ENCODE peak calls at places on chromosomes 4 and X, in four cellular contexts. A is mesenchymal stem cell, I is H1, X is trophoblast cell. Q is an unnamed sample.
A peak's percentile ranks its signal among the peaks of the same experiment; 100 is the strongest.

GRCh38 chr4:76993787-76994641 is 44.5 kb downstream of the SEPTIN11 start:
- DNase-seq in A (no peak), I (no peak), X (no peak), Q (no peak)

GRCh38 chr4:20248155-20248558 is 3.5 kb upstream of the SLIT2 start:
- DNase-seq in A (peak; percentile 62), I (no peak), X (peak; percentile 46), Q (peak; percentile 60)

GRCh38 chr4:173399016-173399415 is at the start of gene SCRG1:
- DNase-seq in A (peak; percentile 6), I (no peak), X (no peak), Q (peak; percentile 30)

GRCh38 chr4:170529760-170530440 is 440.1 kb upstream of the AADAT start:
- DNase-seq in A (no peak), I (no peak), X (no peak), Q (no peak)

GRCh38 chr4:148052448-148052847 is 320.6 kb downstream of the ARHGAP10 start:
- DNase-seq in A (peak; percentile 43), I (no peak), X (no peak), Q (peak; percentile 61)

GRCh38 chrX:153973127-153974002 is 811 bp downstream of the TMEM187 start:
- DNase-seq in A (no peak), I (no peak), X (no peak), Q (no peak)

GRCh38 chr4:74624351-74625151 is 169.8 kb downstream of the BTC start:
- DNase-seq in A (peak; percentile 97), I (no peak), X (peak; percentile 19), Q (peak; percentile 18)

GRCh38 chr4:24686866-24687672 is 102.7 kb upstream of the DHX15 start:
- DNase-seq in A (no peak), I (peak; percentile 88), X (peak; percentile 83), Q (peak; percentile 57)

GRCh38 chr4:87251104-87251503 is 30.7 kb upstream of the KLHL8 start:
- DNase-seq in A (no peak), I (no peak), X (no peak), Q (no peak)

GRCh38 chr4:46953564-46953963 is 39.8 kb downstream of the GABRA4 start:
- DNase-seq in A (no peak), I (no peak), X (no peak), Q (no peak)

GRCh38 chrX:10482262-10482661 is 138.1 kb downstream of the MID1 start:
- DNase-seq in A (no peak), I (no peak), X (no peak), Q (no peak)
- H4K8ac ChIP-seq in A (no peak overlapping the region), I (no peak overlapping the region), X (no peak overlapping the region), Q (no peak overlapping the region)

DNA sequence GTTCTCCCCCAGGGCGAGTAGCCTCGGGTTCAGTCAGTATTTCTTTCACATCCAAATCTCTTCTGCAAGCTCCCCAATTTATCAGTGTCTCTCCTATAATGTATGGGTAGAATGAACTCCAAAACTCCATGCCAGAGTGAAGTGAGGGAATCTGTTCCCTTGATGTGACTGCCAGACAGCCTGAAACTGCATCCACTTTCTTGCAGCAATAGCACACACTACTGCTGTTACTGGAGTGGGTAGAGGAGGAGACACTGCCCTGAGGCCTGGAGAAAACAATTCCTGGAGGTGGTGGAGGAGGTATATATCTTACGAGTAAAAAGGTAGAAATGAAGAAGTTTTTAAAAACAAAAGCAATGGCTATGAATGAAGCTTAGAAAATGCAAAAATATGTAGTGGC is 11.0 kb downstream of the LNX1 start:
- DNase-seq in A (no peak), I (no peak), X (no peak), Q (no peak)
- H4K8ac ChIP-seq in A (peak overlapping the region; percentile 83), I (no peak overlapping the region), X (no peak overlapping the region), Q (no peak overlapping the region)

GRCh38 chr4:121696140-121696640 is 590 bp downstream of the ANXA5 start:
- DNase-seq in A (peak; percentile 89), I (peak; percentile 80), X (peak; percentile 89), Q (peak; percentile 57)
- H4K8ac ChIP-seq in A (no peak overlapping the region), I (peak overlapping the region; percentile 92), X (peak overlapping the region; percentile 72), Q (no peak overlapping the region)

DNA sequence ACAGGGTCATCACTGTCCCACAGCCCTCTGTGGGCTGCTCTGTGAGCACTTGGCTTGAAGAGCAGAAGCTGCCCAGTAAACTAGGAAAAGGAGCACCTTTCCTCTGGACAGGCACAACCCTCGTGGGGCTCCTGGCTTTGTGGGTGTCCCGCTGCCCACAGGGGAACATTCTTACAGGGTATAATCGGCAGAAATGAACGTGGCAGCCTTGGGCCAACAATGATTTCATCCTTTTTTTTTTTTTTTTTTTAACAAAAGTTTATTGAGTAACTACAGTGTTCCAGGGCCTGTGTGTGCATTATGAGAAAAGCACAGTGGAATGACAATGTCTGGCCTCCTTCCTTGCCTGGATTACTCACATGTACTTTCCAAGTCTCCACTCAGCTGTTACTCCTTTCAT is 197.2 kb downstream of the PDGFC start:
- DNase-seq in A (peak; percentile 94), I (no peak), X (peak; percentile 32), Q (no peak)
- H4K8ac ChIP-seq in A (peak overlapping the region; percentile 81), I (no peak overlapping the region), X (peak overlapping the region; percentile 70), Q (no peak overlapping the region)

DNA sequence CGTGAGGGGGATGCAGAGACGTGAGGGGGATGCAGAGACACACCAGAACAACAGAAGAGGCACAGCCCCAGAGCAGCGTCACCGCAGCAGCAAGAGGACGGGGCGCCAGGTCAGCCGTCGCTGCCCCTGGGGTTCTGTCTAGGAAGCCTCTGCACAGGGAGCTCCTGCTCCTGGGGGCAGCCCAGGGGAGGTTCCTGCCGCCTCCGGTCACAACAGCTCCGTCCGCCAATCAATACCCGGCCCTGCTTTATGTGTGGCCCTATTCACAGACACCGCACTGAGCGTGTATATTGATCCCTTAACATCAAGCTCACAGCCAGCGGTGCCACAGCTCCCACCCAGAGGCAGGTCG is 69.6 kb downstream of the FAM53A start:
- DNase-seq in A (no peak), I (no peak), X (no peak), Q (no peak)
- H4K8ac ChIP-seq in A (no peak overlapping the region), I (no peak overlapping the region), X (no peak overlapping the region), Q (no peak overlapping the region)

DNA sequence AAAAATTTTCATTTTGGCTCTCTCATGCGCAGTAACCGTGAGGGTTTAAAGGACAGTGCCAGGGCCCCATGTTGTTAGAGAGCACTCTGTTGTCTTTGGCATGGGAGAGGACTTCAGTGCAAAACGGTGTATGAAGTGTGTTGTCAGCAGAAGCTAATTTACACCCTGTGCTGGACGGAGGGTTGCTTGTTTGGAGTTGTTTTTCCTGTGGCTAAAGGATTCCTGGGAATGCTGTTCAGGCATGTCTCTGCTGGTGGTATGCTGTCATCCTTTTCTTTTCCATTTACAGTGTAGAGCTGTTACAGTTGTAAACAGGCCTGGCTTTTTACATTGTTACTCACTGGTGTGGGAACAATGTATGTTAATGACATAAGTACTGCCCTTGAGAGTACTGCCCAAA is 206.3 kb downstream of the CBR4 start:
- DNase-seq in A (peak; percentile 82), I (no peak), X (peak; percentile 90), Q (peak; percentile 95)
- H4K8ac ChIP-seq in A (peak overlapping the region; percentile 7), I (no peak overlapping the region), X (no peak overlapping the region), Q (no peak overlapping the region)

GRCh38 chr4:83010111-83010521 is 507 bp downstream of the LIN54 start:
- DNase-seq in A (peak; percentile 69), I (no peak), X (peak; percentile 44), Q (peak; percentile 54)

GRCh38 chr4:83012631-83013419 is 2.2 kb upstream of the LIN54 start:
- DNase-seq in A (peak; percentile 98), I (peak; percentile 96), X (peak; percentile 100), Q (peak; percentile 99)

GRCh38 chr4:83009529-83009928 is 1.1 kb downstream of the LIN54 start:
- DNase-seq in A (peak; percentile 51), I (no peak), X (no peak), Q (peak; percentile 18)

GRCh38 chr4:83011779-83012630 is 1.4 kb upstream of the LIN54 start:
- DNase-seq in A (peak; percentile 72), I (peak; percentile 63), X (peak; percentile 73), Q (peak; percentile 44)

GRCh38 chr4:83010522-83011318 is at the start of gene LIN54:
- DNase-seq in A (peak; percentile 89), I (peak; percentile 75), X (peak; percentile 68), Q (peak; percentile 80)
- H4K8ac ChIP-seq in A (peak within 1 kb of the TSS; percentile 49), I (peak within 1 kb of the TSS; percentile 93), X (peak within 1 kb of the TSS; percentile 90), Q (peak within 1 kb of the TSS; percentile 84)

DNA sequence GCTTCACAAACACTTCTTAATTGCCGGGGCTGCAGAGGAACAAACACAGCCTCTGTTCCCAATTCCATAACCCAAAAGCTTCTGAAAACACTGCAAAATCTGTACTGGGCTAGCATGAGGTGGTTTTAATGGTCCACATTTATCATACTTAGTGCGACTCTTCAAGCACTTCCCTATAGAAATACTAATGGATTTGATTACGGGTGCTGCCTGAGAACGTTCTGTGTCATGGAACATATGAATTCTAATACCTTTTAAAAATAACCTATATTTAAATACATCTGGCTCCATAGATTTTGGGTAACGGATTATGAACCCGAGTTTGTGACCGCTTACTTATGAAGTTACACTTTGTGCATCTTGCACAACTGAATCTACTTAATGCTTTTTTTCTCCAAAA is 35.4 kb upstream of the STS start:
- DNase-seq in A (no peak), I (no peak), X (no peak), Q (no peak)
- H4K8ac ChIP-seq in A (no peak overlapping the region), I (no peak overlapping the region), X (no peak overlapping the region), Q (no peak overlapping the region)

GRCh38 chr4:10106421-10107039 is 10.1 kb downstream of the WDR1 start:
- DNase-seq in A (peak; percentile 95), I (no peak), X (peak; percentile 42), Q (peak; percentile 80)
- H4K8ac ChIP-seq in A (peak overlapping the region; percentile 67), I (no peak overlapping the region), X (no peak overlapping the region), Q (no peak overlapping the region)

Q was measured in mesendoderm.